ENCODE peak calls at places on chromosomes 3 and 15, in ten cellular contexts. V is endodermal cell, D is IMR-90, S is cardiac muscle cell, F is Caco-2, A is right atrium auricular region, I is GM23248, P is sigmoid colon, U is left ventricle myocardium inferior, C is vagina. Y is an unnamed sample. For H3K4me1 and H3K27me3, the result is how much of the 10 kb centered on the place peaks cover.

GRCh38 chr3:122030381-122031122 is 8.5 kb upstream of the ILDR1 start:
- DNase-seq in V (no peak), D (peak), S (peak), F (no peak), A (no peak), I (peak), P (no peak), U (no peak), C (no peak), Y (no peak)

GRCh38 chr15:95922431-95922830 is 408.1 kb upstream of the NR2F2 start:
- DNase-seq in V (no peak), D (no peak), S (no peak), F (peak), A (no peak), I (no peak), P (no peak), U (no peak), C (no peak), Y (no peak)

GRCh38 chr3:77672016-77672415 is 632.1 kb downstream of the ROBO2 start:
- DNase-seq in V (no peak), D (no peak), S (no peak), F (no peak), A (no peak), I (no peak), P (no peak), U (no peak), C (no peak), Y (no peak)

GRCh38 chr3:43691120-43692002 is 623 bp downstream of the ABHD5 start:
- DNase-seq in V (peak), D (peak), S (peak), F (peak), A (peak), I (peak), P (peak), U (peak), C (no peak), Y (peak)

GRCh38 chr3:139241783-139242182 is 102.0 kb upstream of the MRPS22 start:
- DNase-seq in V (no peak), D (no peak), S (no peak), F (no peak), A (no peak), I (no peak), P (no peak), U (no peak), C (no peak), Y (no peak)

GRCh38 chr15:56805466-56806146 is 72.3 kb upstream of the ZNF280D start:
- DNase-seq in V (peak), D (peak), S (peak), F (no peak), A (peak), I (peak), P (no peak), U (no peak), C (no peak), Y (no peak)

GRCh38 chr3:159263750-159264561 is 462.1 kb downstream of the MFSD1 start:
- DNase-seq in V (peak), D (peak), S (peak), F (no peak), A (no peak), I (peak), P (no peak), U (no peak), C (no peak), Y (peak)

GRCh38 chr3:13513051-13513912 is 33.2 kb downstream of the HDAC11 start:
- DNase-seq in V (no peak), D (peak), S (peak), F (no peak), A (no peak), I (peak), P (no peak), U (no peak), C (no peak), Y (no peak)

GRCh38 chr15:56749982-56750381 is 16.7 kb upstream of the ZNF280D start:
- DNase-seq in V (no peak), D (peak), S (peak), F (no peak), A (no peak), I (peak), P (no peak), U (no peak), C (no peak), Y (no peak)

GRCh38 chr15:92780816-92781215 is 119.3 kb upstream of the CHD2 start:
- DNase-seq in V (no peak), D (no peak), S (no peak), F (no peak), A (no peak), I (no peak), P (no peak), U (no peak), C (no peak), Y (no peak)

GRCh38 chr3:189806171-189806951 is 175.2 kb downstream of the TP63 start:
- DNase-seq in V (peak), D (peak), S (peak), F (no peak), A (no peak), I (no peak), P (no peak), U (no peak), C (no peak), Y (peak)

GRCh38 chr3:38238416-38239008 is 27.1 kb upstream of the SLC22A13 start:
- DNase-seq in V (no peak), D (no peak), S (no peak), F (no peak), A (no peak), I (no peak), P (no peak), U (no peak), C (no peak), Y (no peak)

GRCh38 chr15:62880278-62880677 is 162.3 kb upstream of the TPM1 start:
- DNase-seq in V (no peak), D (peak), S (peak), F (no peak), A (no peak), I (peak), P (no peak), U (no peak), C (no peak), Y (no peak)

GRCh38 chr15:28907338-28907961 is 21.7 kb downstream of the APBA2 start:
- DNase-seq in V (peak), D (no peak), S (no peak), F (no peak), A (no peak), I (no peak), P (no peak), U (no peak), C (no peak), Y (no peak)

GRCh38 chr15:64850778-64851502 is 9.2 kb downstream of the PLEKHO2 start:
- DNase-seq in V (no peak), D (no peak), S (no peak), F (peak), A (no peak), I (no peak), P (peak), U (no peak), C (no peak), Y (peak)

GRCh38 chr3:48863122-48863521 is 15.4 kb upstream of the PRKAR2A start:
- DNase-seq in V (no peak), D (no peak), S (no peak), F (no peak), A (no peak), I (peak), P (no peak), U (no peak), C (no peak), Y (no peak)

GRCh38 chr3:56124546-56124945 is 343.7 kb downstream of the ERC2 start:
- DNase-seq in V (no peak), D (no peak), S (no peak), F (no peak), A (no peak), I (no peak), P (no peak), U (no peak), C (no peak), Y (no peak)

GRCh38 chr3:76400141-76400540 is 614.8 kb upstream of the ZNF717 start:
- DNase-seq in V (no peak), D (peak), S (no peak), F (no peak), A (no peak), I (peak), P (no peak), U (no peak), C (no peak), Y (no peak)

GRCh38 chr15:81294501-81294850 is 29.5 kb downstream of the STARD5 start:
- DNase-seq in V (peak), D (no peak), S (no peak), F (no peak), A (no peak), I (no peak), P (no peak), U (no peak), C (no peak), Y (no peak)

GRCh38 chr3:65713016-65713415 is 325.7 kb downstream of the MAGI1 start:
- DNase-seq in V (peak), D (peak), S (peak), F (no peak), A (no peak), I (peak), P (peak), U (no peak), C (no peak), Y (peak)

GRCh38 chr15:39616731-39617455 is 36.0 kb downstream of the THBS1 start:
- DNase-seq in V (no peak), D (peak), S (no peak), F (no peak), A (no peak), I (peak), P (no peak), U (no peak), C (no peak), Y (no peak)

GRCh38 chr3:61946925-61947324 is 385.6 kb downstream of the PTPRG start:
- DNase-seq in V (no peak), D (no peak), S (no peak), F (no peak), A (no peak), I (no peak), P (no peak), U (no peak), C (no peak), Y (peak)
- H3K4me1 ChIP-seq in V (under half), D (under half), S (under half), F (under half), A (under half), I (under half), P (under half), U (half or more), C (under half), Y (half or more)

GRCh38 chr3:193903976-193904375 is 232.0 kb upstream of the HES1 start:
- DNase-seq in V (no peak), D (no peak), S (no peak), F (no peak), A (no peak), I (no peak), P (no peak), U (no peak), C (no peak), Y (no peak)

GRCh38 chr3:193906849-193907410 is 229.0 kb upstream of the HES1 start:
- DNase-seq in V (no peak), D (no peak), S (no peak), F (no peak), A (no peak), I (no peak), P (no peak), U (no peak), C (no peak), Y (no peak)

GRCh38 chr3:193905993-193906396 is 230.0 kb upstream of the HES1 start:
- DNase-seq in V (no peak), D (no peak), S (peak), F (no peak), A (no peak), I (no peak), P (no peak), U (peak), C (no peak), Y (no peak)

GRCh38 chr3:193903257-193903807 is 232.6 kb upstream of the HES1 start:
- DNase-seq in V (no peak), D (no peak), S (no peak), F (no peak), A (no peak), I (no peak), P (no peak), U (no peak), C (no peak), Y (no peak)

GRCh38 chr3:193905541-193905940 is 230.4 kb upstream of the HES1 start:
- DNase-seq in V (no peak), D (no peak), S (no peak), F (no peak), A (no peak), I (no peak), P (no peak), U (no peak), C (no peak), Y (no peak)
- H3K27me3 ChIP-seq in V (under half), D (under half), S (under half), F (under half), A (under half), I (under half), P (under half), U (under half), C (under half), Y (under half)

DNA sequence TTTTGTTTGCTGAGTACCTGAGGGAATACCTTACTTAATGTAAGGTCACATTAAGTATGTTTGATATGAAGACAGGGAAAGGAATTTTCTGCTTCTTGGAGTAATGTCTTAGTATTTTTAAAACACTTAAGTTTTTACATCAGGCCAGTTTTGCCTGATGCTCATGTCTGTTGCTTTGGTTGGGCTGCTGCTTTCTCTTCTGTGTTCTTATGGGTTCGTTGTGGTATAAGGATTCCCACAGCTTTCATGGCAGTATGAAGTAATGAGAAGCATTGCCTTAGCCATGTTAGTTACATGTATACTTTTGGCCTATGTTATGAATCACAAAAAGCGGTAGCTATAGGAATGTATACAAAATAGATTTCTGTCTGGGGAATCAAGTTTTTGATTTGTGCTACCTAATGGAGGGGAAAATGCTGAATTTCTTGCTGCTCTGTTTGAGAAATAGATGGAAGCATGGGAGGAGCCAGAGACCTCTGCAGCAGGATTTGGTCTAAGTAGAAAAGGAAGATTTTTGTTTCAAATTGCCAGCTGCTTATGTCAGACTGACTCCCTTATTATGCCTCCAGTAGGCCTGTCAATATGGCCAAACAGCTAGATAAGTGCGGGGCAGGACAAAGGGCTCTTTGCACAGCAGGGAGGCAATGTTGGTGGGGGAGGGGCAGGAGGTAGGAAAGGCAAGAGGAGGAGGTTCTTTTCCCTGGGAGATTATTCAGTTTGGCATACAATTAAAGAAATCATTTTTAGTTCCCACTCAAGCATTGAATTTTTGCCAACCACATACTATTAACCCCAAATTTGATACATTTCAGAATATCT is 5.2 kb downstream of the SETD5 start:
- DNase-seq in V (peak), D (peak), S (peak), F (peak), A (no peak), I (peak), P (no peak), U (no peak), C (no peak), Y (peak)
- H3K4me1 ChIP-seq in V (under half), D (under half), S (half or more), F (half or more), A (half or more), I (half or more), P (half or more), U (half or more), C (half or more), Y (half or more)

DNA sequence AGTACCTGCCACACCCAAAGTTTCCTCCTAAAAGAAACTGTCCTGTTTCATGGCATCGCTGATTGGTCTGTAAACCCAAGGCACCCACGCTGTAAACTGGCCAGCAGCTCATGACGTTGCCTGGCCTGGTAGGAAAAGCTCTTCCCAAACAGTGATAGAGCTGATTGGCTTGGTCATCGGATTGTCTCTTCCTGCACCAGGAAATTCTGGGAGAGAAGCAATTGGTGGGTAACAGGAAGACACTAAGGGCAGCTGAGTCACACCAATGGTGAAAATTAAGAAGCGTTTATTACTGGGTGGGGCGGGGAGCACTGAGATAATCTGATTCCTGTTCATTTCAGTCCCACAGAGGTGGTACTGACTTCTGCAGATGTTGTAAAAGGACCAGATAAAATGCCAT is 31.0 kb downstream of the KLHL6 start:
- DNase-seq in V (no peak), D (no peak), S (no peak), F (no peak), A (no peak), I (peak), P (no peak), U (no peak), C (no peak), Y (no peak)
- H3K27me3 ChIP-seq in V (under half), D (under half), S (under half), F (under half), A (under half), I (under half), P (under half), U (under half), C (under half), Y (under half)